ENCODE peak calls at places on chromosomes 1 and 21, in five cellular contexts. X, V, A, T and K are unnamed samples.

GRCh38 chr1:48263042-48263441 is 40.5 kb downstream of the SLC5A9 start:
- DNase-seq in X (no peak), V (no peak), A (no peak), T (no peak), K (no peak)

GRCh38 chr1:70042090-70042716 is 163.2 kb downstream of the LRRC40 start:
- DNase-seq in X (no peak), V (no peak), A (no peak), T (no peak), K (no peak)

GRCh38 chr1:109975718-109976117 is 8.8 kb upstream of the AHCYL1 start:
- DNase-seq in X (no peak), V (no peak), A (peak), T (no peak), K (peak)

GRCh38 chr1:19153169-19153568 is 56.9 kb downstream of the UBR4 start:
- DNase-seq in X (no peak), V (no peak), A (no peak), T (no peak), K (no peak)

GRCh38 chr21:43372663-43373386 is 54.1 kb downstream of the SIK1 start:
- DNase-seq in X (no peak), V (peak), A (no peak), T (no peak), K (peak)

GRCh38 chr1:230143534-230143933 is 76.5 kb downstream of the GALNT2 start:
- DNase-seq in X (no peak), V (no peak), A (no peak), T (no peak), K (no peak)

GRCh38 chr1:167342846-167343245 is 122.2 kb downstream of the POU2F1 start:
- DNase-seq in X (no peak), V (no peak), A (no peak), T (no peak), K (no peak)

GRCh38 chr21:19029816-19030215 is 626.2 kb upstream of the TMPRSS15 start:
- DNase-seq in X (no peak), V (no peak), A (no peak), T (no peak), K (no peak)

GRCh38 chr21:16264314-16264713 is 534.5 kb downstream of the USP25 start:
- DNase-seq in X (no peak), V (no peak), A (no peak), T (no peak), K (no peak)

GRCh38 chr1:89757532-89757931 is 63.3 kb upstream of the LRRC8D start:
- DNase-seq in X (peak), V (peak), A (peak), T (no peak), K (no peak)

GRCh38 chr1:2234762-2235113 is 6.6 kb downstream of the SKI start:
- DNase-seq in X (peak), V (no peak), A (no peak), T (no peak), K (no peak)
- H3K4me3 ChIP-seq in X (peak), V (no peak), A (peak), T (no peak), K (peak)

GRCh38 chr1:20383631-20384030 is 93.0 kb downstream of the VWA5B1 start:
- DNase-seq in X (no peak), V (no peak), A (no peak), T (no peak), K (no peak)
- H3K4me3 ChIP-seq in X (no peak), V (no peak), A (no peak), T (no peak), K (no peak)

DNA sequence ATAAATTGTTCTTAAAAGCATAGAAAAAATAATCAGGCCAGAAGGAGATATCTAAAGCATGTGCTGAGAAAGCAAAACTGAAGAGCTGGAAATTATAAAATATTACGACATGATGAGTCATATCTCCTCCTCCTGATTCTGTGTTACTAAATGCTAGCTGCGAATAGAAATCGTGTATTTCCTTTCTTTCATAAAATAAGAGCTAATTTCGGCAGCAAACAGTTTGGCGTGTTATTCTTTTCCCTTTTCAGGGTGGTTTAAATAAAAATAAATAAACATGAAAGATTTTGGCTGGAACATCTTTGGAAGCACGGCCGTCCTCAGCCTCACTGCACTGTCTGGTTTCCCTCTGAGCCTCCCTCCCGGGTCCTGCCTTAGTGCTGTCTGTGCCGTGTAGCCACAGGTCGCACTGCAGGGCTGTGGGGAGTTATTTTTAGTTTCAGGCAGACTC is 56.0 kb downstream of the ADARB1 start:
- DNase-seq in X (no peak), V (no peak), A (no peak), T (no peak), K (no peak)
- H3K4me3 ChIP-seq in X (no peak), V (no peak), A (peak), T (no peak), K (no peak)

GRCh38 chr21:21996891-21997290 is 998.7 kb downstream of the NCAM2 start:
- DNase-seq in X (no peak), V (no peak), A (no peak), T (no peak), K (no peak)

DNA sequence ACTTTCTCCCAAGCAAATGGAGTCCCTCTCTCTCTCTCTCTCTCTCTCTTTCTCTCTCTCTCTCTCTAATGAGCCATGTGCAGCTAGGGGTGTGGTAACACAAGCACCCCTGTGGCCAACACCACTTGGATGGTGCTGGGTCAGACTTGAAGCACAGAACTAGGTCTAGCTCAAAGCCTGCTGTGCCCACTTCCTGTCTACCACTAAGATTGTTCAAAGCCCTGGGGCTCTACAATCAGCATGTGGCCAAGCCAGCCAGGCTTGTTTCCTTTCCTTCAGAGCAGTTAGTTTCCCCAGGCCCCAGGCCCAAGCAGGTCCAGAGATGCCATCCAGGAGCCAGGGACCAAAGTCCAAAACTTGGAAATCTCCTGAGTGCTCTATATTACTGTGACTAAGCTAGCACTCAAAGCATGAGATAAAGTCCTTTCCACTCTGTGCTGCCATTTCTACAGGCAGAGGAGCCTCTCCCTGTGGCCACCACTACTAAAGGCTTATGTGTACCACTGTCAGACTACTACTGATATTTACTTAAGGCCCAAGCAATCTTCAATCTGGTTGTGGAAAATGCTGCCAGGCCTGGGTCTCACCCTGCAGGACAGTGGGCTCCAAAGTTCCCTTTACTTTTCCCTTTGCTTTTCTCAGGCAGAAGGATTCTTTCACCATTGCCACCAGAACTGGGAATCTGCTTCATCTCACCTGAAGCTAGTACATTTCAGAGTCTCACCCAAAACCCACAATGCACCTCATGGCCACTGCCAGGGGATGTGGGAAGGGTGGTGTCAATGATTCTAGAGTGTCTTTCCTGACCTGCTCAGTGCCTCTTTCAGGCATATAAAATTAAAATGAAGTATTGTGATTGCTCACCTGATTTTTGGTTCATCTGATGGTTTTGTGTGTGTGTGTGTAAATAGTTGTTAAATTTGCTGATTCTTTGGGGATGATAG is 999.5 kb downstream of the NCAM2 start:
- DNase-seq in X (no peak), V (no peak), A (no peak), T (no peak), K (no peak)
- H3K4me3 ChIP-seq in X (no peak), V (no peak), A (no peak), T (no peak), K (no peak)